ENCODE peak calls at places on chromosomes 12 and 14, in seven cellular contexts. B is left cardiac atrium; M is T-helper 2 cell; I is NCI-H1105; Z is effector memory CD8-positive, alpha-beta T cell; U is lung microvascular endothelial cell; P is NCI-H510A treated with DMSO at 0.1 percent for 48 hours. E is an unnamed sample.

GRCh38 chr12:18339633-18340032 is 78.3 kb downstream of the PIK3C2G start:
- DNase-seq in U (no peak), M (no peak), I (no peak), B (no peak), Z (no peak), P (no peak), E (no peak)

GRCh38 chr12:122421263-122421814 is 1.1 kb downstream of the CLIP1 start:
- DNase-seq in U (peak; percentile 63), M (no peak), B (peak; percentile 52), P (peak; percentile 61), I (peak; percentile 33), Z (no peak), E (no peak)

GRCh38 chr12:70366581-70367267 is 634 bp downstream of the KCNMB4 start:
- DNase-seq in M (peak; percentile 57), Z (peak; percentile 42), P (peak; percentile 64), U (peak; percentile 40), B (peak; percentile 40), I (peak; percentile 80), E (peak; percentile 55)

GRCh38 chr14:38716871-38717270 is 386.2 kb downstream of the SEC23A start:
- DNase-seq in Z (no peak), U (no peak), P (no peak), B (no peak), M (no peak), I (peak; percentile 55), E (no peak)

GRCh38 chr12:91249059-91250055 is 66.7 kb upstream of the DCN start:
- DNase-seq in I (no peak), M (no peak), B (no peak), Z (no peak), P (no peak), U (no peak), E (no peak)

GRCh38 chr12:76329163-76329562 is 19.1 kb downstream of the BBS10 start:
- DNase-seq in P (no peak), U (peak; percentile 57), Z (no peak), M (no peak), I (no peak), B (no peak), E (no peak)

GRCh38 chr14:65421201-65421981 is 8.9 kb downstream of the FUT8 start:
- DNase-seq in M (no peak), I (no peak), P (no peak), Z (no peak), B (no peak), U (peak; percentile 29), E (no peak)

GRCh38 chr14:100810861-100811461 is 15.0 kb upstream of the MEG3 start:
- DNase-seq in M (no peak), P (no peak), U (no peak), B (no peak), I (no peak), Z (no peak), E (no peak)

GRCh38 chr14:104104006-104104901 is 18.8 kb downstream of the ASPG start:
- DNase-seq in P (no peak), B (peak; percentile 23), M (peak; percentile 2), I (no peak), Z (no peak), U (no peak), E (no peak)

GRCh38 chr14:72451081-72451972 is 442.6 kb downstream of the DPF3 start:
- DNase-seq in B (no peak), Z (peak; percentile 46), U (peak; percentile 10), P (no peak), M (no peak), I (peak; percentile 10), E (no peak)

GRCh38 chr14:36807727-36808126 is 146.1 kb downstream of the PAX9 start:
- DNase-seq in B (no peak), Z (no peak), I (peak; percentile 94), U (no peak), M (no peak), P (no peak), E (no peak)

GRCh38 chr12:69415471-69416275 is 54.5 kb upstream of the FRS2 start:
- DNase-seq in I (no peak), B (peak; percentile 41), Z (no peak), U (peak; percentile 80), M (no peak), P (peak; percentile 5), E (peak; percentile 0)

GRCh38 chr12:128025856-128026255 is 241.1 kb upstream of the TMEM132C start:
- DNase-seq in I (no peak), P (peak; percentile 35), M (no peak), Z (no peak), U (no peak), B (no peak), E (no peak)

GRCh38 chr12:104263026-104263425 is 40.5 kb upstream of the EID3 start:
- DNase-seq in U (no peak), I (no peak), M (no peak), B (no peak), P (no peak), Z (no peak), E (no peak)

GRCh38 chr14:69684461-69685183 is 73.2 kb downstream of the SUSD6 start:
- DNase-seq in M (no peak), B (peak; percentile 29), I (no peak), U (no peak), Z (no peak), P (no peak), E (no peak)

E was measured in SHP77.